ENCODE peak calls at places on chromosomes 4 and X, in seven cellular contexts. One of them, this sample, is unnamed.

GRCh38 chr4:519203-519651 is 20.2 kb downstream of the PIGG start:
- DNase-seq in endothelial cell of umbilical vein: no peak
- DNase-seq in breast epithelium: no peak
- DNase-seq in A549: no peak
- DNase-seq in HCT116: no peak
- DNase-seq in tibial nerve: no peak
- DNase-seq in IMR-90: no peak
- DNase-seq in this sample: no peak

GRCh38 chr4:8770518-8771257 is 101.0 kb downstream of the HMX1 start:
- DNase-seq in endothelial cell of umbilical vein: no peak
- DNase-seq in breast epithelium: no peak
- DNase-seq in A549: no peak
- DNase-seq in HCT116: no peak
- DNase-seq in tibial nerve: no peak
- DNase-seq in IMR-90: no peak
- DNase-seq in this sample: no peak

GRCh38 chrX:48631376-48632090 is 34.2 kb downstream of the WDR13 start:
- DNase-seq in endothelial cell of umbilical vein: peak; percentile 88
- DNase-seq in breast epithelium: peak; percentile 64
- DNase-seq in A549: peak; percentile 87
- DNase-seq in HCT116: peak; percentile 87
- DNase-seq in tibial nerve: peak; percentile 84
- DNase-seq in IMR-90: peak; percentile 87
- DNase-seq in this sample: peak; percentile 75

GRCh38 chrX:41553688-41554087 is 106.5 kb downstream of the NYX start:
- DNase-seq in endothelial cell of umbilical vein: peak; percentile 1
- DNase-seq in breast epithelium: no peak
- DNase-seq in A549: no peak
- DNase-seq in HCT116: no peak
- DNase-seq in tibial nerve: no peak
- DNase-seq in IMR-90: peak; percentile 69
- DNase-seq in this sample: no peak

GRCh38 chr4:78293841-78294301 is 236.7 kb downstream of the FRAS1 start:
- DNase-seq in endothelial cell of umbilical vein: no peak
- DNase-seq in breast epithelium: no peak
- DNase-seq in A549: no peak
- DNase-seq in HCT116: no peak
- DNase-seq in tibial nerve: no peak
- DNase-seq in IMR-90: peak; percentile 74
- DNase-seq in this sample: no peak

GRCh38 chrX:7603387-7603786 is 239.6 kb upstream of the VCX start:
- DNase-seq in endothelial cell of umbilical vein: no peak
- DNase-seq in breast epithelium: no peak
- DNase-seq in A549: no peak
- DNase-seq in HCT116: no peak
- DNase-seq in tibial nerve: no peak
- DNase-seq in IMR-90: no peak
- DNase-seq in this sample: no peak

GRCh38 chrX:26032141-26032917 is 105.8 kb upstream of the MAGEB18 start:
- DNase-seq in endothelial cell of umbilical vein: peak; percentile 73
- DNase-seq in breast epithelium: no peak
- DNase-seq in A549: no peak
- DNase-seq in HCT116: no peak
- DNase-seq in tibial nerve: peak; percentile 6
- DNase-seq in IMR-90: no peak
- DNase-seq in this sample: no peak

GRCh38 chr4:13700196-13701140 is 72.9 kb upstream of the BOD1L1 start:
- DNase-seq in endothelial cell of umbilical vein: no peak
- DNase-seq in breast epithelium: no peak
- DNase-seq in A549: no peak
- DNase-seq in HCT116: no peak
- DNase-seq in tibial nerve: no peak
- DNase-seq in IMR-90: peak; percentile 91
- DNase-seq in this sample: no peak

GRCh38 chr4:114603455-114603854 is 4.8 kb downstream of the UGT8 start:
- DNase-seq in endothelial cell of umbilical vein: no peak
- DNase-seq in breast epithelium: no peak
- DNase-seq in A549: no peak
- DNase-seq in HCT116: no peak
- DNase-seq in tibial nerve: no peak
- DNase-seq in IMR-90: no peak
- DNase-seq in this sample: no peak

GRCh38 chr4:120007171-120007894 is 59.3 kb downstream of the MAD2L1 start:
- DNase-seq in endothelial cell of umbilical vein: no peak
- DNase-seq in breast epithelium: no peak
- DNase-seq in A549: no peak
- DNase-seq in HCT116: no peak
- DNase-seq in tibial nerve: no peak
- DNase-seq in IMR-90: peak; percentile 90
- DNase-seq in this sample: no peak

GRCh38 chr4:675036-675804 is 878 bp downstream of the MYL5 start:
- DNase-seq in endothelial cell of umbilical vein: no peak
- DNase-seq in breast epithelium: no peak
- DNase-seq in A549: no peak
- DNase-seq in HCT116: no peak
- DNase-seq in tibial nerve: no peak
- DNase-seq in IMR-90: no peak
- DNase-seq in this sample: no peak

GRCh38 chr4:66465111-66465510 is 794.8 kb upstream of the EPHA5 start:
- DNase-seq in endothelial cell of umbilical vein: no peak
- DNase-seq in breast epithelium: no peak
- DNase-seq in A549: no peak
- DNase-seq in HCT116: no peak
- DNase-seq in tibial nerve: no peak
- DNase-seq in IMR-90: peak; percentile 3
- DNase-seq in this sample: no peak

GRCh38 chrX:39532761-39533160 is 565.0 kb downstream of the BCOR start:
- DNase-seq in endothelial cell of umbilical vein: no peak
- DNase-seq in breast epithelium: no peak
- DNase-seq in A549: no peak
- DNase-seq in HCT116: no peak
- DNase-seq in tibial nerve: no peak
- DNase-seq in IMR-90: no peak
- DNase-seq in this sample: no peak

GRCh38 chr4:110411599-110412011 is 64.3 kb upstream of the ENPEP start:
- DNase-seq in endothelial cell of umbilical vein: no peak
- DNase-seq in breast epithelium: no peak
- DNase-seq in A549: no peak
- DNase-seq in HCT116: no peak
- DNase-seq in tibial nerve: no peak
- DNase-seq in IMR-90: no peak
- DNase-seq in this sample: no peak

GRCh38 chr4:87632469-87632868 is 17.6 kb upstream of the DMP1 start:
- DNase-seq in endothelial cell of umbilical vein: peak; percentile 7
- DNase-seq in breast epithelium: no peak
- DNase-seq in A549: no peak
- DNase-seq in HCT116: no peak
- DNase-seq in tibial nerve: no peak
- DNase-seq in IMR-90: no peak
- DNase-seq in this sample: no peak

GRCh38 chrX:68415289-68415688 is 18.0 kb downstream of the OPHN1 start:
- DNase-seq in endothelial cell of umbilical vein: peak; percentile 53
- DNase-seq in breast epithelium: peak; percentile 36
- DNase-seq in A549: no peak
- DNase-seq in HCT116: no peak
- DNase-seq in tibial nerve: peak; percentile 30
- DNase-seq in IMR-90: peak; percentile 64
- DNase-seq in this sample: peak; percentile 27

DNA sequence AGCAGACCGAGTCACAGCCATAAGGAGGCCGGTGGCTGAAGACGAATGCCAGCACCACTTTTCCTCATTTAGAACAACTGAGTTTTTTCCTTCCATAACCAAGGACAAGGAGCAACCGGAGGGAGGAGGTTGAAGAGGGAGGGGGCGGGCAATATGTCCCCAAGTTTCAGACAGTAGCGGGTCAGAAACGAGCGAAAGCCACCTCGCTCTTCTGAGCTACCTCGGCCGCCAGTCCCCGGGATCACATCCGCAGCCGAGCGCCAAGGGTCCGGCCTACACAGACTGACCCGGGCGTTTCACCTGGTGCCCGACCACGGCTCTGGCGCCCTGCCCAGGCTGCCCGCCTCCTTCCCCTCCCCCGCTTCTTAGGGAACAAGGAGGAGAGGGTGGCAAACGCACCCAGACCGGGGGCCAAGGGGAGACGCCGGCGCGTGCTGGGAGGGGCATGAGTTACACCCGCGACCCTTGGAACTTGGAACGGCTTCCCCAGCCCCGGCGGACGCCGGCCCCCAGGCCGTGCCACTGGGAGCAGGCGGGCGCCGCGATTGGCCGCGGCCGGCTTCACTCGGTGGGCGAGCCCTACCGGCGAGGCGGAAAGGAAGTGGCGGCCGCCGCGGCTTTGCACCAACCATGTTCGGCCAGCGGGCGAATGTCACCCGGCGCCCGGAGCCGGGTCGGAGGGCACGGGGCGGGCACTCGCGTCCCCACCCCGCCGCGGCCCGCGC is 1.6 kb downstream of the IRF2 start:
- DNase-seq in endothelial cell of umbilical vein: peak; percentile 75
- DNase-seq in breast epithelium: peak; percentile 59
- DNase-seq in A549: peak; percentile 58
- DNase-seq in HCT116: no peak
- DNase-seq in tibial nerve: peak; percentile 53
- DNase-seq in IMR-90: peak; percentile 51
- DNase-seq in this sample: peak; percentile 92
- TF ChIP-seq POLR2A in endothelial cell of umbilical vein: peak; percentile 31
- TF ChIP-seq POLR2A in breast epithelium: no peak
- TF ChIP-seq POLR2A in A549: peak; percentile 42
- TF ChIP-seq POLR2A in HCT116: no peak
- TF ChIP-seq POLR2A in tibial nerve: no peak
- TF ChIP-seq POLR2A in IMR-90: peak; percentile 23
- TF ChIP-seq POLR2A in this sample: peak; percentile 36

DNA sequence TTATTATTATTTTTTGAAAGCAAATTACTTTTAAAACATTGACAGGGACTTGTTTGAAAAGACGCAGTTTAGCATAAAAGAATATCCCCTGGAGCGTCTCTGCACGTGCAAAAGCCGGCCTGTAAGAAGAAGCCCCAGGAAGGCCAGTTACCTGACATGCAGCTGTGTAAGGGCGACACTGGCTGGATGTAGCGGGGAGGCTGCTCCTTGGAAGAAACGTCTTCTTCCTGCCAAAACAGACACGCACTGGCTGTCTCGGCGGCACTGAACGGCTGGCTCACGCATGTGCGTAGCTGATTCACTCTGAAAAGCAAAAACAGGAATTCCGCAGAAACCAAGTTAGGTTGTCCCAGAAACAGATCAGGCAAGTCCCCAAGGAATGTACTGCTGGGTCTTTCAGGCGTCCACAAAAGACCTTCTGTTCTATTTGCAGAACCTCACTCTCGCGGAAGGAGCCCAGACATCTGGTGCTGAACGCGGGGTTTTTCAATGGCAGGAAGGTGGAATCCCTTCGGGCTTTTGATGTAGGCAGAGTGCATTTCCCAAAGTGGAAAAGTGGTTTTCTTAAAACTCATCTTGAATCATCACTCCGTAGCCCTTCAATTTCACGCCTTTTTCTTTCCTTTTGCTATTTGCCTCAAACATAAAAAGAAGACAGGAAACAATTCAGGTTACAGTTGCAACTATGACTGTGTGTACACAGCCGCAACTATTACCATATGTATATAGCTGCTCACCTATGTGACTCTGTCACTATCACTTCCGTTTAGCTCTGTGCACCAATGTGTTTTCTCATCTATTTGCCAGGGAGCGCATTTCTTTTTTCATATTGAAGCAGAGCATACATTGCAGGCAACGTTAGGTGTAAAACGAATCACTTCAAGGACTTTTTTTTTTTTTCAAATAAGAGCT is 38.1 kb upstream of the ARSH start:
- DNase-seq in endothelial cell of umbilical vein: peak; percentile 5
- DNase-seq in breast epithelium: peak; percentile 35
- DNase-seq in A549: no peak
- DNase-seq in HCT116: no peak
- DNase-seq in tibial nerve: no peak
- DNase-seq in IMR-90: peak; percentile 29
- DNase-seq in this sample: no peak
- H3K4me3 ChIP-seq in endothelial cell of umbilical vein: no peak overlapping the region
- H3K4me3 ChIP-seq in breast epithelium: peak overlapping the region; percentile 32
- H3K4me3 ChIP-seq in A549: no peak overlapping the region
- H3K4me3 ChIP-seq in HCT116: no peak overlapping the region
- H3K4me3 ChIP-seq in tibial nerve: no peak overlapping the region
- H3K4me3 ChIP-seq in IMR-90: no peak overlapping the region
- H3K4me3 ChIP-seq in this sample: peak overlapping the region; percentile 27

GRCh38 chr4:155566241-155566823 is 100.3 kb upstream of the GUCY1A1 start:
- DNase-seq in endothelial cell of umbilical vein: no peak
- DNase-seq in breast epithelium: no peak
- DNase-seq in A549: no peak
- DNase-seq in HCT116: no peak
- DNase-seq in tibial nerve: no peak
- DNase-seq in IMR-90: peak; percentile 40
- DNase-seq in this sample: no peak
- TF ChIP-seq POLR2A in endothelial cell of umbilical vein: no peak
- TF ChIP-seq POLR2A in breast epithelium: no peak
- TF ChIP-seq POLR2A in A549: no peak
- TF ChIP-seq POLR2A in HCT116: no peak
- TF ChIP-seq POLR2A in tibial nerve: no peak
- TF ChIP-seq POLR2A in IMR-90: no peak
- TF ChIP-seq POLR2A in this sample: no peak

GRCh38 chr4:169160825-169161224 is 109.9 kb downstream of the SH3RF1 start:
- DNase-seq in endothelial cell of umbilical vein: no peak
- DNase-seq in breast epithelium: no peak
- DNase-seq in A549: no peak
- DNase-seq in HCT116: no peak
- DNase-seq in tibial nerve: no peak
- DNase-seq in IMR-90: no peak
- DNase-seq in this sample: no peak
- H3K4me3 ChIP-seq in endothelial cell of umbilical vein: no peak overlapping the region
- H3K4me3 ChIP-seq in breast epithelium: no peak overlapping the region
- H3K4me3 ChIP-seq in A549: no peak overlapping the region
- H3K4me3 ChIP-seq in HCT116: no peak overlapping the region
- H3K4me3 ChIP-seq in tibial nerve: no peak overlapping the region
- H3K4me3 ChIP-seq in IMR-90: no peak overlapping the region
- H3K4me3 ChIP-seq in this sample: no peak overlapping the region

This sample was measured in stomach.